ENCODE peak calls at places on chromosomes 2 and 18, in four cellular contexts. F is HCT116, B is H1, Z is HepG2. Y is an unnamed sample.
A peak's percentile ranks its signal among the peaks of the same experiment; 100 is the strongest.

GRCh38 chr2:26535663-26536275 is 57.8 kb upstream of the OTOF start:
- DNase-seq in F (no peak), B (no peak), Z (no peak), Y (no peak)

GRCh38 chr2:143402462-143402861 is 273.2 kb downstream of the ARHGAP15 start:
- DNase-seq in F (no peak), B (no peak), Z (no peak), Y (no peak)

GRCh38 chr2:232637832-232638231 is 4.4 kb downstream of the EFHD1 start:
- DNase-seq in F (no peak), B (no peak), Z (no peak), Y (no peak)

GRCh38 chr2:149329470-149330126 is 789 bp upstream of the LYPD6 start:
- DNase-seq in F (peak; percentile 53), B (no peak), Z (peak; percentile 19), Y (no peak)

GRCh38 chr2:172404824-172405223 is 22.6 kb upstream of the ITGA6 start:
- DNase-seq in F (no peak), B (no peak), Z (no peak), Y (no peak)

GRCh38 chr2:231335591-231335990 is 59.9 kb upstream of the B3GNT7 start:
- DNase-seq in F (no peak), B (no peak), Z (no peak), Y (no peak)

GRCh38 chr2:128771401-128771800 is 452.7 kb upstream of the HS6ST1 start:
- DNase-seq in F (no peak), B (no peak), Z (no peak), Y (no peak)

GRCh38 chr2:56185101-56185581 is 1.4 kb downstream of the CCDC85A start:
- DNase-seq in F (no peak), B (no peak), Z (no peak), Y (no peak)

GRCh38 chr2:223846524-223846923 is 9.1 kb upstream of the AP1S3 start:
- DNase-seq in F (no peak), B (no peak), Z (no peak), Y (no peak)

GRCh38 chr2:104849618-104850097 is 4.3 kb upstream of the POU3F3 start:
- DNase-seq in F (peak; percentile 38), B (no peak), Z (peak; percentile 47), Y (peak; percentile 67)

GRCh38 chr2:19648583-19648982 is 253.2 kb downstream of the TTC32 start:
- DNase-seq in F (no peak), B (no peak), Z (no peak), Y (no peak)

GRCh38 chr18:13620206-13620672 is 106.1 kb downstream of the FAM210A start:
- DNase-seq in F (no peak), B (no peak), Z (no peak), Y (no peak)

GRCh38 chr18:8662574-8663255 is 42.6 kb upstream of the MTCL1 start:
- DNase-seq in F (no peak), B (no peak), Z (no peak), Y (no peak)

GRCh38 chr2:55771612-55772011 is 78.0 kb upstream of the PNPT1 start:
- DNase-seq in F (peak; percentile 16), B (no peak), Z (peak; percentile 22), Y (no peak)

GRCh38 chr2:241061275-241061674 is 40.8 kb downstream of the MTERF4 start:
- DNase-seq in F (no peak), B (no peak), Z (no peak), Y (no peak)

GRCh38 chr2:50346104-50346503 is 685.8 kb downstream of the NRXN1 start:
- DNase-seq in F (no peak), B (no peak), Z (no peak), Y (no peak)

GRCh38 chr18:22223263-22223960 is 54.0 kb downstream of the GATA6 start:
- DNase-seq in F (peak; percentile 69), B (peak; percentile 47), Z (peak; percentile 36), Y (peak; percentile 64)

GRCh38 chr2:237886702-237887481 is 27.5 kb downstream of the RAMP1 start:
- DNase-seq in F (no peak), B (no peak), Z (no peak), Y (no peak)

GRCh38 chr2:64876137-64876647 is 113.0 kb upstream of the SLC1A4 start:
- DNase-seq in F (peak; percentile 34), B (no peak), Z (no peak), Y (peak; percentile 55)

GRCh38 chr2:120833127-120833675 is 97.5 kb downstream of the GLI2 start:
- DNase-seq in F (no peak), B (no peak), Z (no peak), Y (no peak)

GRCh38 chr2:176398783-176399182 is 129.5 kb downstream of the MTX2 start:
- DNase-seq in F (no peak), B (no peak), Z (no peak), Y (no peak)

GRCh38 chr2:905833-906140 is 44.9 kb upstream of the SNTG2 start:
- DNase-seq in F (no peak), B (no peak), Z (no peak), Y (no peak)

GRCh38 chr18:75314606-75315005 is 104.0 kb downstream of the TSHZ1 start:
- DNase-seq in F (no peak), B (no peak), Z (no peak), Y (no peak)

GRCh38 chr2:64641585-64641984 is 12.1 kb downstream of the SERTAD2 start:
- DNase-seq in F (no peak), B (no peak), Z (no peak), Y (no peak)

GRCh38 chr18:42192251-42193248 is 237.5 kb downstream of the PIK3C3 start:
- DNase-seq in F (no peak), B (no peak), Z (peak; percentile 85), Y (no peak)

GRCh38 chr2:136306801-136307200 is 188.9 kb upstream of the CXCR4 start:
- DNase-seq in F (no peak), B (no peak), Z (no peak), Y (no peak)

GRCh38 chr18:59379772-59380530 is 20.9 kb upstream of the LMAN1 start:
- DNase-seq in F (no peak), B (no peak), Z (no peak), Y (no peak)

GRCh38 chr2:23692263-23692662 is 234.7 kb downstream of the ATAD2B start:
- DNase-seq in F (no peak), B (no peak), Z (no peak), Y (no peak)

GRCh38 chr2:182715121-182715895 is 749 bp upstream of the DNAJC10 start:
- DNase-seq in F (no peak), B (no peak), Z (peak; percentile 42), Y (no peak)

GRCh38 chr2:112290098-112290497 is 14.7 kb downstream of the ZC3H6 start:
- DNase-seq in F (no peak), B (no peak), Z (no peak), Y (no peak)

DNA sequence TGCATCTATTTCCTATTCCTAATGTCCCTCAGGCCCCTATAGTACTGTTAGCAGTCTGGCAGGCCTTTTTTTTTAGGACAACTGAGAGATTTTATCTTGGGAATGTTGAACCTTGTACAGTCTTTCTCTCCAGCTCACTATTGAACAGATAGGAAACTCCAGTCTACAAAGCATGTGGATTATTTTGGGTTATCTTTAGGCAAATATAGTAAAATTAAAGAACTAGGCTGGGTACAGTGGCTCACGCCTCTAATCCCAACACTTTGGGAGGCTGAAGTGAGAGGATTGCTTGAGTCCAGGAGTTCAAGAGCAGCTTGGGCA is 102.7 kb downstream of the OSBPL6 start:
- DNase-seq in F (no peak), B (no peak), Z (peak; percentile 16), Y (no peak)
- TF ChIP-seq POLR2A in F (no peak), B (no peak), Z (no peak), Y (no peak)

GRCh38 chr2:28822036-28822435 is 11.4 kb downstream of the SPDYA start:
- DNase-seq in F (no peak), B (no peak), Z (no peak), Y (no peak)

GRCh38 chr2:28821295-28821958 is 10.8 kb downstream of the SPDYA start:
- DNase-seq in F (peak; percentile 72), B (peak; percentile 33), Z (peak; percentile 67), Y (peak; percentile 74)

DNA sequence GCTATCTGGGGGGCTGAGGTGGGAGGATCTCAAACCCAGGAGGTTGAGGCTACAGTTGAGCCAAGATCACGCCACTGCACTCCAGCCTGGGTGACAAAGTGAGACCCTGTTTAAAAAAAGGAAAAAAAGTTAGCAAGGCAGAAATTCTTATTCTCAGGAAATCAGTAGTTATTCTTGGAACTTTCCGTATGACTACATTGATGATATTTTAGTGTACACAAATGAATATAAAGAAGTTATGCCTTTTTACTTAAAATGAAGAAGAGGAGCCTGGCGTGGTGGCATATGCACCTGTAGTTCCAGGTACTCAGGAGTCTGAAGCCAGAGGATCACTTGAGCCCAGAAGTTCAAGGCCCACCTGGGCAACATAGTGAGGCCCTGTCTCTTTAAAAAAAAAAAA is 7.4 kb downstream of the SPDYA start:
- DNase-seq in F (no peak), B (no peak), Z (no peak), Y (no peak)
- TF ChIP-seq FOSL1 in F (no peak), B (no peak), Z (no peak), Y (no peak)

GRCh38 chr2:62450716-62451191 is 55.2 kb downstream of the TMEM17 start:
- DNase-seq in F (no peak), B (no peak), Z (peak; percentile 85), Y (no peak)

GRCh38 chr2:62443471-62443870 is 62.5 kb downstream of the TMEM17 start:
- DNase-seq in F (no peak), B (no peak), Z (no peak), Y (no peak)

GRCh38 chr2:62443886-62444285 is 62.1 kb downstream of the TMEM17 start:
- DNase-seq in F (no peak), B (no peak), Z (peak; percentile 25), Y (peak; percentile 38)

GRCh38 chr2:62446491-62446890 is 59.5 kb downstream of the TMEM17 start:
- DNase-seq in F (no peak), B (no peak), Z (no peak), Y (no peak)

DNA sequence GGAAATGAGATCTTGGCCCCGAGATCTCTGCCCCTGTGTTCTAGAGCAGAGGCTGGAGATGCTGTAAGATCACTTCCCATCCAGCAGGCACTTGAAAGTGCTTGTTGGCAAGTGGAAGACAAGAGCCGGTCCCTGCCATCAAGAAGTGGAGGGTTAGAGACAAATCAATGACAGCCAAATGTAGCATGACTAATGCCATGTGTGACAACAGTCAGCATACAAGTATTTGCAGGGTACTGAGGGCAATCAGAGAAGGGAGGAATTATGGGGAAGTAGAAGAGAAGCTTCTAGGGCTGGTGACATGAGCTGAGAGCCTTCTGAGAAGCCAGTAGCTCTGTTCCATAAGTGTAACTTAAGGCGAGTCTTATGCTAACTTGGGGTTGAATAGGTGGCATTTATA is 58.6 kb downstream of the TMEM17 start:
- DNase-seq in F (no peak), B (no peak), Z (no peak), Y (no peak)
- TF ChIP-seq SRF in F (no peak), B (no peak), Z (no peak), Y (no peak)

DNA sequence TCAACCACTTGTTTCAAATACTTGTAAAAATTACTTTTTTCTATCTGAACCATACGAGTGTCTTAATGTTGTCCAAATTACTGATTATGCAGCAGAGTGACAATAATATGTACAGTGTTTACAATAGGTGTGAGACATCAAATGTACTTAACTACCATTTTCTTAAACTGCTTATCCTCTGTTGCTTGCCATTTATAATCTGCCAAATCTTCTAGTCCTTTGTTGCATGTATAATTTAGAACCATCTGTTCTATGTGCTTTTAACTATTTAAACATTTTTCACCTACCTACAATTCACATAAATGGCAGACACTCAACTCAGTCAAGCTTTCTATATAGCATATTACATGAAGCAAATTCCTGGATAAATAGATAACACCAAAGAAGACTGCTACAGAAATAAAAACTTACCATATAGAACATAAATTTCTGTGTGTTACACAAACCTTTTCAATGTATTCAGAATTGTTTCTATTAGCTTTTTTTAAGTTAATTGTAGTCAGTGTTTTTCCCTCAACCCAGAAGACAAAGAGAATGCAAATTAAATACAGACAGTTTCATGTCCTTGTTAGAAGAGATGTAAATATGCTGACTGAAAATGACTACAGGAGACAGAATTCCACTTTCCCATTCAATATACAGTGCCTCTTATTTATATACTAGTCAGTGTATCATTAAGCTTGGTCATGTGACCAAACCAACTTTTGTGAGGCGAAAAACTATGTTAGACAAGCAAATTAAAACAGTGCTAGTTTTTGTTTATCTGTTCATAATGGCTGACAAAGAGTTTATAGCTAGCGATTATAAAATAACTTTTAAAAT is 2.6 kb downstream of the BAZ2B start:
- DNase-seq in F (no peak), B (no peak), Z (no peak), Y (no peak)
- TF ChIP-seq POLR2A in F (no peak), B (no peak), Z (no peak), Y (no peak)